ENCODE peak calls at places on chromosomes 16 and 17, in five cellular contexts. F, H, P, R and N are unnamed samples. For H3K27me3, the result is how much of the 10 kb centered on the place peaks cover.

GRCh38 chr16:50881331-50881830 is 139.5 kb downstream of the CYLD start:
- DNase-seq in H (no peak), F (no peak), R (no peak), P (peak), N (no peak)

GRCh38 chr16:12901204-12901596 is 198 bp upstream of the SHISA9 start:
- DNase-seq in H (no peak), R (no peak), P (no peak), F (no peak), N (no peak)

GRCh38 chr17:1515640-1516402 is 591 bp downstream of the INPP5K start:
- DNase-seq in R (peak), P (peak), F (peak), H (peak), N (peak)

GRCh38 chr16:79573881-79574280 is 26.7 kb downstream of the MAF start:
- DNase-seq in P (no peak), R (no peak), H (no peak), F (no peak), N (no peak)

GRCh38 chr17:6413073-6413472 is 21.8 kb downstream of the AIPL1 start:
- DNase-seq in H (no peak), F (no peak), R (no peak), P (no peak), N (no peak)

GRCh38 chr16:69522732-69523404 is 42.9 kb upstream of the NFAT5 start:
- DNase-seq in R (no peak), P (no peak), H (no peak), F (no peak), N (no peak)

GRCh38 chr17:13962716-13963115 is 106.6 kb upstream of the COX10 start:
- DNase-seq in R (no peak), H (no peak), F (no peak), P (no peak), N (no peak)

GRCh38 chr17:42055003-42055402 is 4.6 kb upstream of the C17orf113 start:
- DNase-seq in P (no peak), R (no peak), F (no peak), H (no peak), N (no peak)

GRCh38 chr16:69852815-69853214 is 90.7 kb downstream of the WWP2 start:
- DNase-seq in R (no peak), F (no peak), H (no peak), P (no peak), N (no peak)

GRCh38 chr17:39563476-39563875 is 44.2 kb downstream of the NEUROD2 start:
- DNase-seq in R (no peak), F (no peak), H (no peak), P (no peak), N (no peak)

GRCh38 chr16:56481468-56482112 is 30.2 kb downstream of the OGFOD1 start:
- DNase-seq in R (no peak), H (no peak), P (no peak), F (no peak), N (no peak)

GRCh38 chr16:22323998-22324786 is 27.0 kb downstream of the POLR3E start:
- DNase-seq in R (no peak), P (no peak), H (no peak), F (no peak), N (no peak)

GRCh38 chr16:23245268-23245667 is 56.8 kb upstream of the SCNN1B start:
- DNase-seq in F (no peak), H (no peak), P (no peak), R (no peak), N (no peak)

GRCh38 chr17:33080091-33080490 is 88.4 kb downstream of the SPACA3 start:
- DNase-seq in P (no peak), F (no peak), H (no peak), R (no peak), N (no peak)

GRCh38 chr17:7084058-7084457 is 4.0 kb upstream of the CLEC10A start:
- DNase-seq in H (no peak), R (no peak), P (no peak), F (no peak), N (no peak)

GRCh38 chr16:28172331-28172730 is 39.4 kb downstream of the XPO6 start:
- DNase-seq in F (no peak), P (no peak), R (no peak), H (no peak), N (no peak)

GRCh38 chr16:30351586-30352419 is 3.3 kb downstream of the CD2BP2 start:
- DNase-seq in F (peak), R (no peak), H (no peak), P (peak), N (no peak)

GRCh38 chr16:19242987-19243386 is 42.5 kb upstream of the CLEC19A start:
- DNase-seq in P (no peak), H (no peak), R (no peak), F (no peak), N (no peak)

GRCh38 chr16:31869511-31870201 is 4.0 kb upstream of the ZNF267 start:
- DNase-seq in F (peak), H (no peak), R (peak), P (no peak), N (peak)

GRCh38 chr17:17711708-17712141 is 30.5 kb downstream of the RAI1 start:
- DNase-seq in F (no peak), R (no peak), P (no peak), H (no peak), N (no peak)
- H3K27me3 ChIP-seq in F (under half), R (under half), P (under half), H (under half), N (under half)

GRCh38 chr16:76278086-76278485 is 885 bp downstream of the CNTNAP4 start:
- DNase-seq in H (no peak), R (no peak), F (no peak), P (no peak), N (no peak)
- H3K27me3 ChIP-seq in H (under half), R (under half), F (under half), P (under half), N (under half)

GRCh38 chr17:74361613-74362391 is at the start of gene BTBD17:
- DNase-seq in H (no peak), R (no peak), P (no peak), F (no peak), N (no peak)

GRCh38 chr17:74362811-74363498 is 1.3 kb upstream of the BTBD17 start:
- DNase-seq in R (no peak), P (no peak), F (no peak), H (no peak), N (no peak)

GRCh38 chr17:74359916-74360315 is 1.8 kb downstream of the BTBD17 start:
- DNase-seq in R (no peak), P (no peak), H (no peak), F (no peak), N (no peak)

GRCh38 chr17:74358696-74359095 is 3.0 kb downstream of the BTBD17 start:
- DNase-seq in R (no peak), H (no peak), F (no peak), P (no peak), N (no peak)

GRCh38 chr17:74360993-74361612 is 565 bp downstream of the BTBD17 start:
- DNase-seq in P (no peak), R (no peak), H (no peak), F (no peak), N (no peak)
- H3K27me3 ChIP-seq in P (under half), R (under half), H (under half), F (under half), N (under half)

GRCh38 chr17:80474231-80474932 is 2.0 kb downstream of the NPTX1 start:
- DNase-seq in F (no peak), P (no peak), H (no peak), R (no peak), N (no peak)
- H3K27me3 ChIP-seq in F (half or more), P (half or more), H (under half), R (half or more), N (under half)

GRCh38 chr16:54431997-54432367 is 145.4 kb upstream of the IRX3 start:
- DNase-seq in P (no peak), H (no peak), R (no peak), F (no peak), N (no peak)
- H3K27me3 ChIP-seq in P (under half), H (under half), R (under half), F (under half), N (under half)

DNA sequence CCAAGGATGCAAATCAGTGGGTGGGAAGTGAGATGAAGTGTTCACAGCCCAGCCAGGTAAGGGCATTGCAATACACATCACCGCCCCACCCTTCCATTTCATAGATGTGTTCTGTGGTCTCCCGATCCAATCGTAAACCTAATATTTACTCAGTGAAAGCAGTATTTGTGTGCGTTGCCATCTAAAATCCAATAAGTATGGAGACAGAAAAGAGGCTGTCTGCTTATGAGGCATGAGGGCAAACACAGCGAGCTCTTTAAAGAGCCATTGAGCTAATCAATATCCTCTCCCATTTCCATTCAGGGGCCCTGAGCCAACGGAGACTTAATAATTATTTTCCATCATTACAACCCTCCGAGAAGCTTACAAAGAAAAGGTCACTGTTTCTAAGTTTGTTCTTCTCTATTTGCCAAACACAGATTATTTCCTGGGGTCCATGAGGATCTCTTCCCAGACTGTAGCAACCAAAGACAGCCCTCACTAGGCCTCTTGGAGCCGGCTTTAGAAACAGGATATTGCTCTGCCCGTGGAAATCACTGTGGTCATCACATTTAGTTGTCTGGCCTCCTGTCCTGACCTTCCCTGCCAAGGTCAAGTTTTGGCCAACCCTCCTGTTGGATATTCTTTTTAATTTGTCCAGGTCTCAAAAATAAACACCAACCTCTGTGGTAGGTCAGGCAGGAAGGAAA is 120.1 kb downstream of the SLC39A11 start:
- DNase-seq in H (no peak), P (no peak), R (no peak), F (no peak), N (no peak)
- H3K27me3 ChIP-seq in H (under half), P (under half), R (under half), F (under half), N (under half)

GRCh38 chr17:48621410-48622387 is 4.5 kb downstream of the HOXB9 start:
- DNase-seq in H (no peak), F (no peak), P (no peak), R (no peak), N (no peak)
- H3K27me3 ChIP-seq in H (half or more), F (half or more), P (half or more), R (half or more), N (under half)

DNA sequence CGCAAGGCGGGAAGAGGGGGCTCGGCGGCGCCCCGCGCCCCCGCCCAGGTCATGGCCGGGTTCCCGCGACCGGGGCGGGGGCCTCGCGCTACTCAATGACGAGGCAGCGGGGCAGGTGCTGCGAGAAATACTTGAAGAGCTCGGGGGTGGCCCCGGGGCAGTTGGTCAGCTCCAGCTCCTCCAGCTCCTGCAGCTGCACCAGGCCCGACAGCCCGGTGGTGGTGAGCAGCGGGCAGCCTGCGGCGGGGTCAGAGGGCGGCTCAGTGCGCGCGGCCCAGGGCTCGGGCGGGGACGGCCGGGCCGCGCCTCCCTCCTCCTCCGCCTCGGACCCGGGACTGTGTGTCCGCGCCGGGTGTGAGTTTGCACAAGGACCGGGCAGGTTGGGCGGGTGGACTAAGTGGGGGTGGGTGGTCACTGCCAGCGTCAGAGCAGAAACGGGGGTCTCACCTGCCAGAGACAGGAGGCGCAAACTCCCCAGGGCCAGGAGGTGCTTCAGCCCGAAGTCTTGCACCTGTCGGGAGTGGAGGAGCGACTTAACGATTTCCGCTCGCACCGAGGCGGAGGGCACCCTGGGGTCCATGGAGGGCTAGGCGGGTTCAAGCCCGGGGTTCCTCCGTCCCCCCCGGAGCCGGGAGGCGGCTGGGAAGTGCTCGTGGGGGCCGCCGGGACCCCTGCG is 4.1 kb upstream of the WDR24 start:
- DNase-seq in R (no peak), H (no peak), P (no peak), F (no peak), N (no peak)
- H3K27me3 ChIP-seq in R (under half), H (under half), P (under half), F (under half), N (under half)

GRCh38 chr17:79752175-79752574 is 21.4 kb downstream of the ENPP7 start:
- DNase-seq in H (no peak), P (no peak), F (no peak), R (no peak), N (peak)
- H3K27me3 ChIP-seq in H (under half), P (under half), F (under half), R (under half), N (under half)